ENCODE peak calls at places on chromosomes 2 and 18, in eight cellular contexts. L is heart right ventricle; F is sigmoid colon; Z is CD8-positive, alpha-beta memory T cell; A is aorta; D is GM23338; G is hepatocyte; W is pancreas. C is an unnamed sample. For H3K27me3, the result is how much of the 10 kb centered on the place peaks cover.

GRCh38 chr18:2907459-2908145 is 60.8 kb downstream of the EMILIN2 start:
- DNase-seq in L (no peak), F (no peak), Z (no peak), A (no peak), D (no peak), G (no peak), W (no peak), C (no peak)

GRCh38 chr2:227033471-227034148 is 130.4 kb downstream of the COL4A4 start:
- DNase-seq in L (peak), F (peak), Z (no peak), A (no peak), D (peak), G (peak), W (peak), C (no peak)

GRCh38 chr2:232473467-232473890 is 14.2 kb downstream of the ECEL1 start:
- DNase-seq in L (no peak), F (peak), Z (peak), A (no peak), D (no peak), G (no peak), W (no peak), C (no peak)

GRCh38 chr2:44680983-44681481 is 260.5 kb upstream of the SIX3 start:
- DNase-seq in L (no peak), F (no peak), Z (no peak), A (no peak), D (no peak), G (peak), W (no peak), C (no peak)

GRCh38 chr2:89833116-89833779 is 1141.8 kb downstream of the RPIA start:
- DNase-seq in L (no peak), F (no peak), Z (no peak), A (no peak), D (peak), G (peak), W (no peak), C (no peak)

GRCh38 chr2:74747411-74748080 is 86.4 kb upstream of the HK2 start:
- DNase-seq in L (no peak), F (no peak), Z (no peak), A (no peak), D (no peak), G (peak), W (no peak), C (no peak)

GRCh38 chr2:69828913-69829242 is 582 bp upstream of the GMCL1 start:
- DNase-seq in L (no peak), F (no peak), Z (no peak), A (no peak), D (no peak), G (no peak), W (no peak), C (no peak)

GRCh38 chr2:170997893-170998477 is 68.9 kb downstream of the GORASP2 start:
- DNase-seq in L (no peak), F (no peak), Z (no peak), A (no peak), D (no peak), G (no peak), W (no peak), C (no peak)

GRCh38 chr18:8478166-8478967 is 130.9 kb upstream of the RAB12 start:
- DNase-seq in L (peak), F (no peak), Z (peak), A (peak), D (peak), G (peak), W (peak), C (no peak)

GRCh38 chr18:28095041-28095440 is 81.9 kb downstream of the CDH2 start:
- DNase-seq in L (no peak), F (no peak), Z (no peak), A (no peak), D (no peak), G (no peak), W (no peak), C (no peak)

GRCh38 chr2:16224298-16225045 is 284.1 kb downstream of the MYCN start:
- DNase-seq in L (no peak), F (no peak), Z (no peak), A (no peak), D (no peak), G (no peak), W (no peak), C (no peak)

GRCh38 chr2:229752970-229753729 is 38.8 kb upstream of the DNER start:
- DNase-seq in L (no peak), F (no peak), Z (no peak), A (no peak), D (peak), G (peak), W (no peak), C (no peak)

GRCh38 chr18:45761512-45762114 is 37.6 kb downstream of the SLC14A1 start:
- DNase-seq in L (no peak), F (no peak), Z (no peak), A (no peak), D (no peak), G (no peak), W (no peak), C (no peak)

GRCh38 chr18:67367540-67367939 is 149.0 kb downstream of the DSEL start:
- DNase-seq in L (no peak), F (no peak), Z (no peak), A (no peak), D (no peak), G (no peak), W (no peak), C (no peak)

GRCh38 chr2:117523267-117523666 is 291.2 kb upstream of the DDX18 start:
- DNase-seq in L (peak), F (peak), Z (no peak), A (peak), D (no peak), G (peak), W (peak), C (no peak)

GRCh38 chr18:3596324-3597158 is 146.6 kb downstream of the TGIF1 start:
- DNase-seq in L (peak), F (peak), Z (peak), A (no peak), D (no peak), G (peak), W (no peak), C (no peak)

GRCh38 chr2:120935339-120936313 is 200.0 kb downstream of the GLI2 start:
- DNase-seq in L (no peak), F (no peak), Z (no peak), A (no peak), D (no peak), G (peak), W (peak), C (no peak)

GRCh38 chr2:169623224-169623623 is 39.1 kb downstream of the PPIG start:
- DNase-seq in L (no peak), F (no peak), Z (no peak), A (no peak), D (no peak), G (no peak), W (no peak), C (no peak)

GRCh38 chr2:70995227-70995729 is 605 bp upstream of the TEX261 start:
- DNase-seq in L (no peak), F (peak), Z (peak), A (no peak), D (peak), G (peak), W (peak), C (no peak)

DNA sequence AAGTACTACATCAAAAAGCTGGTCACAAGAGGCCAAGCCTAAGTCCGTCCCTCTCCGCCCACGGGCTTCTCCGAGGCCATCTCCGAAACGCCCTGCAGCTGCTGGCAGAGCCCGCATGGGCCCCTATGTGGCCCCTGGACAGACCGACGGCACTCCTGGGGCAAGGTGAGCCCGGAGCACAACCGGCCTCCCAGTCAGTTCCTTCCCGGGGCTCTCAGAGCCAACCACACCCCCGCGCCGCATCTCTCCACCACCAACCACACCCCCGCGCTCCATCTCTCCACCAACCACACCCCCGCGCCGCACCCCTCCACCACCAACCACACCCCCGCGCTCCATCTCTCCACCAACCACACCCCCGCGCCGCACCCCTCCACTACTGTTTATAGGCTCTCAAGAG is 93.5 kb downstream of the ZNF516 start:
- DNase-seq in L (no peak), F (peak), Z (no peak), A (no peak), D (no peak), G (no peak), W (no peak), C (no peak)
- H3K27ac ChIP-seq in L (no peak), F (no peak), Z (no peak), A (no peak), D (no peak), G (no peak), W (no peak), C (no peak)

DNA sequence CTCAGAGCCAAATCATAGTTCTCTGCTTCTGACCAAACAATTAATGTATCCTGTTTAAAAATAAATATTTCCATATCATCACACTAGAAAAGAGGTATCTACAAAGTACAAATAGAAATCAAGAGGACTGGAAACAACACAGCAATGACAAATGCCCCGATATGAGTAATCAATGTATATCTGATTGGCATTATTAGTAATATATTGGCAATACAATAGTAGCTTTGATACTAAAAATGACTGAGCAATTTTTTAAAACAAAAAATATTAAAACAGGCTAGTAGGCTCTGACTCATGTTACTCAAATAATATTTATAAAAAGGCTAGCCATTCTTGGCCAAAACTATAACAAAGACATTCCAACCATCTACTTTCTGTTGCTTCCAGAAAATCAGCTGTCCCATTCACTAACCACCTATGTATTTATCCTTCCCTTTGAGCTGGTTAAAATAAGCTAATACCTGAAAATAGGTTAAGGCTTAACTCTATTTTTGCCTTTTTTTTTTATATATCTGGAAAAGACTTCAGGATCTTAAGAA is 13.3 kb downstream of the PPP4R3B start:
- DNase-seq in L (no peak), F (no peak), Z (no peak), A (no peak), D (no peak), G (no peak), W (no peak), C (no peak)
- H3K4me3 ChIP-seq in L (no peak), F (no peak), Z (no peak), A (no peak), D (no peak), G (no peak), W (no peak), C (no peak)

DNA sequence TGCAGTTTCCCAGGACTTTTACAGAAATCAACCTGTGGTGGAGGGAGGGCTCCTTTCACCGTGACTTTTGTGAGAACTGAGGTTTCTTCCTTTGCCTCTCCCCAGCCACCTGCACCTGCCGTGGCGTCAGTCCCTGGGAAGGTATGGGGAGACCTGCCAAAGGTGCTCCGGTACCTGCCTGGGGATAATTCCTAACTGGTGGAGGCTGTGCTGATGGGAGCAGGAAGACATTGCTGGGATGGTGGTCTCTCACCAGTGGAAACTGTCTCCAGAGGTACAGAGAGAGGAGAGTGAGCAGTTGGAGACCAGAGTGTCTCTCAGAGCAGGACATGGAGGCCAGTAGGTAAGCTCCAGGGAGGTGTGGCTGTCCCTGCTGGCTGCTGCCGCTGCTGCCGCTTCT is 52.6 kb downstream of the CIB4 start:
- DNase-seq in L (no peak), F (peak), Z (no peak), A (peak), D (no peak), G (no peak), W (no peak), C (no peak)
- H3K27me3 ChIP-seq in L (half or more), F (under half), Z (under half), A (under half), D (under half), G (under half), W (under half), C (under half)

GRCh38 chr2:100741880-100742814 is 77.8 kb upstream of the NPAS2 start:
- DNase-seq in L (peak), F (peak), Z (no peak), A (no peak), D (no peak), G (peak), W (peak), C (no peak)
- H3K27ac ChIP-seq in L (peak), F (peak), Z (no peak), A (peak), D (no peak), G (peak), W (no peak), C (no peak)

GRCh38 chr18:47263828-47264314 is 12.4 kb upstream of the SKOR2 start:
- DNase-seq in L (no peak), F (no peak), Z (no peak), A (no peak), D (peak), G (no peak), W (no peak), C (no peak)
- H3K4me3 ChIP-seq in L (no peak), F (no peak), Z (no peak), A (no peak), D (peak), G (no peak), W (peak), C (no peak)